ENCODE peak calls at places on chromosome 16, in ten cellular contexts. E, R, N, H, F, U, S, Y, A and D are unnamed samples. For H3K4me1 and H3K36me3, the result is how much of the 10 kb centered on the place peaks cover.

GRCh38 chr16:54062361-54063346 is 223.9 kb downstream of the IRX3 start:
- DNase-seq in N (no peak), H (peak), A (no peak), F (no peak), Y (no peak), R (no peak), E (no peak), S (no peak), U (peak), D (no peak)

GRCh38 chr16:50037791-50038190 is 12.8 kb downstream of the CNEP1R1 start:
- DNase-seq in U (no peak), S (no peak), E (no peak), F (no peak), H (no peak), A (no peak), N (no peak), Y (no peak), R (no peak), D (no peak)

GRCh38 chr16:14682121-14682520 is 12.0 kb downstream of the PLA2G10 start:
- DNase-seq in A (no peak), E (no peak), S (no peak), F (no peak), Y (no peak), U (no peak), N (no peak), H (no peak), R (no peak), D (no peak)

GRCh38 chr16:86214326-86215232 is 295.7 kb upstream of the FOXF1 start:
- DNase-seq in E (no peak), N (no peak), A (no peak), U (no peak), Y (no peak), S (peak), R (peak), F (no peak), H (no peak), D (no peak)

GRCh38 chr16:1105888-1106620 is 10.0 kb upstream of the C1QTNF8 start:
- DNase-seq in U (no peak), N (peak), S (peak), F (peak), A (peak), H (peak), E (peak), R (peak), Y (peak), D (peak)

GRCh38 chr16:12801511-12802042 is 2.1 kb downstream of the CPPED1 start:
- DNase-seq in F (no peak), N (peak), A (peak), U (no peak), Y (peak), H (no peak), R (no peak), E (no peak), S (no peak), D (peak)

GRCh38 chr16:70684146-70685060 is 1.4 kb downstream of the MTSS2 start:
- DNase-seq in U (no peak), R (no peak), H (no peak), E (no peak), Y (no peak), S (peak), N (no peak), A (no peak), F (no peak), D (no peak)

GRCh38 chr16:81888520-81889394 is 109.7 kb downstream of the PLCG2 start:
- DNase-seq in N (no peak), E (no peak), H (no peak), A (peak), U (no peak), S (no peak), F (no peak), R (no peak), Y (no peak), D (no peak)

GRCh38 chr16:4052801-4053662 is 63.2 kb downstream of the ADCY9 start:
- DNase-seq in Y (no peak), F (no peak), U (no peak), R (peak), A (no peak), N (peak), E (no peak), H (no peak), S (peak), D (peak)

GRCh38 chr16:65660390-65660789 is 538.5 kb upstream of the CDH11 start:
- DNase-seq in A (no peak), R (no peak), Y (no peak), H (no peak), N (no peak), U (no peak), E (no peak), F (no peak), S (no peak), D (no peak)

GRCh38 chr16:56787185-56787584 is 57.3 kb downstream of the NUP93 start:
- DNase-seq in R (no peak), N (no peak), Y (no peak), U (no peak), A (no peak), E (no peak), F (no peak), H (peak), S (no peak), D (no peak)
- H3K4me1 ChIP-seq in R (under half), N (under half), Y (under half), U (under half), A (under half), E (under half), F (under half), H (half or more), S (under half), D (under half)

GRCh38 chr16:57822018-57822553 is 19.8 kb upstream of the KIFC3 start:
- DNase-seq in H (no peak), Y (no peak), S (no peak), R (no peak), U (no peak), A (no peak), F (no peak), E (no peak), N (no peak), D (no peak)
- H3K36me3 ChIP-seq in H (under half), Y (under half), S (under half), R (under half), U (under half), A (under half), F (under half), E (under half), N (under half), D (under half)

DNA sequence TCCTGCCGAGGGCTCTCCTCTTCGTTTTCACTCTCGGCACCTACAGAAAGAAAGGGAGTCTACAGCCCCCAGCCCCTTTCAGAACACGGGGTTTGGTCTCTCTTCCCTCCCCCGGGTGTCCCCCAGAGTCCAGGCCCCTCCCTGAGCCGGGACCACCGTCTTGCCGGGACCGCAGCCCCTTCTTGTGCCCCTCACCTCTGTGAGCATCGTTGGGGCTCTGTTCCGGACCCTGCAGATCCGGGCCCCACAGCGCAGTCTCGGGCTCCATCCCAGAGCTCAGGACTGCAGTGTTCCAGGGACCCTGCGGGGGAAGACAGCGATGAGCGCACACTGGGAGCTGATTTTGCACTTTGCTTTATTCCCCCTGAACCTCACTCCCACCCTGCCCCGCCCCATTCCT is 2.8 kb downstream of the ZNF629 start:
- DNase-seq in A (no peak), S (no peak), U (no peak), R (no peak), Y (no peak), F (no peak), H (no peak), N (no peak), E (no peak), D (no peak)
- TF ChIP-seq POLR2AphosphoS5 in A (no peak), S (no peak), U (no peak), R (no peak), Y (no peak), F (no peak), H (no peak), N (no peak), E (no peak), D (no peak)

GRCh38 chr16:57472665-57473060 is 10.2 kb downstream of the POLR2C start:
- DNase-seq in H (peak), N (no peak), S (peak), R (peak), U (no peak), A (no peak), F (peak), Y (no peak), E (no peak), D (no peak)

GRCh38 chr16:57471852-57472664 is 9.6 kb downstream of the POLR2C start:
- DNase-seq in E (no peak), R (peak), A (peak), S (peak), Y (no peak), U (no peak), F (peak), N (no peak), H (peak), D (peak)

GRCh38 chr16:57473176-57473840 is 10.8 kb downstream of the POLR2C start:
- DNase-seq in H (no peak), Y (no peak), S (peak), R (peak), E (no peak), N (no peak), F (no peak), A (no peak), U (no peak), D (no peak)

GRCh38 chr16:57474671-57475661 is 11.3 kb downstream of the DOK4 start:
- DNase-seq in E (no peak), R (peak), U (no peak), F (no peak), S (peak), Y (no peak), A (no peak), H (no peak), N (no peak), D (no peak)

GRCh38 chr16:57473906-57474305 is 11.4 kb downstream of the POLR2C start:
- DNase-seq in S (peak), R (no peak), H (no peak), N (no peak), F (no peak), E (no peak), A (no peak), U (no peak), Y (no peak), D (no peak)
- H3K4me1 ChIP-seq in S (half or more), R (under half), H (half or more), N (under half), F (under half), E (half or more), A (half or more), U (half or more), Y (under half), D (under half)

DNA sequence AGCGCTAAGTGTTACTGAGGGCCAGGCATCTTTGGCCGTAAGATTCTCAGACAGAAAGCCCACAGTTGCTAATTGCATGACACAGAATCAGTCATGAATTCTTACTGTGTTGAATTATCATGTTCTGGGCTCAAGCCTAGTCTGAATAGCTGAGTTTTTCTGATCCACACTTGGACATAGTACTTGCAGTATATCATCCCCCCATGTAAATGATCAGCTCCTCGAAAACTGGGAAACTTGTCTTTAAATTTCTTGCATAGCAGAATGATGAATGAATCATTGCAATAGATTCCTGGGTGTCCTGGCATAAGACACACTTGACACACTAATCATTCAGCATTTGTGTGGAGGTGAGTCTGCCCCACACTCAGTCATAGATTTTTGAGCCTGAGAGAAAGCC is 2.2 kb downstream of the MLYCD start:
- DNase-seq in E (no peak), N (no peak), U (no peak), R (no peak), F (no peak), S (no peak), H (no peak), A (no peak), Y (no peak), D (no peak)
- H3K36me3 ChIP-seq in E (under half), N (under half), U (under half), R (under half), F (under half), S (under half), H (under half), A (under half), Y (under half), D (under half)

GRCh38 chr16:2205967-2206313 is 686 bp downstream of the MLST8 start:
- DNase-seq in S (peak), F (peak), A (no peak), R (no peak), U (no peak), H (no peak), E (no peak), Y (no peak), N (no peak), D (no peak)
- TF ChIP-seq POLR2AphosphoS5 in S (no peak), F (no peak), A (no peak), R (no peak), U (no peak), H (no peak), E (no peak), Y (no peak), N (no peak), D (no peak)

GRCh38 chr16:66752958-66753357 is 1.5 kb upstream of the DYNC1LI2 start:
- DNase-seq in S (no peak), N (no peak), F (no peak), R (no peak), A (no peak), E (no peak), H (no peak), U (no peak), Y (no peak), D (no peak)

GRCh38 chr16:66752379-66752778 is 970 bp upstream of the DYNC1LI2 start:
- DNase-seq in H (no peak), A (no peak), Y (no peak), F (no peak), E (no peak), S (no peak), N (no peak), R (no peak), U (no peak), D (no peak)

GRCh38 chr16:66751135-66751991 is at the start of gene DYNC1LI2:
- DNase-seq in A (peak), N (peak), Y (peak), R (peak), H (peak), U (no peak), E (peak), S (peak), F (peak), D (peak)

GRCh38 chr16:66751992-66752322 is 548 bp upstream of the DYNC1LI2 start:
- DNase-seq in F (no peak), R (no peak), H (no peak), A (no peak), Y (no peak), U (no peak), N (no peak), S (no peak), E (no peak), D (no peak)

DNA sequence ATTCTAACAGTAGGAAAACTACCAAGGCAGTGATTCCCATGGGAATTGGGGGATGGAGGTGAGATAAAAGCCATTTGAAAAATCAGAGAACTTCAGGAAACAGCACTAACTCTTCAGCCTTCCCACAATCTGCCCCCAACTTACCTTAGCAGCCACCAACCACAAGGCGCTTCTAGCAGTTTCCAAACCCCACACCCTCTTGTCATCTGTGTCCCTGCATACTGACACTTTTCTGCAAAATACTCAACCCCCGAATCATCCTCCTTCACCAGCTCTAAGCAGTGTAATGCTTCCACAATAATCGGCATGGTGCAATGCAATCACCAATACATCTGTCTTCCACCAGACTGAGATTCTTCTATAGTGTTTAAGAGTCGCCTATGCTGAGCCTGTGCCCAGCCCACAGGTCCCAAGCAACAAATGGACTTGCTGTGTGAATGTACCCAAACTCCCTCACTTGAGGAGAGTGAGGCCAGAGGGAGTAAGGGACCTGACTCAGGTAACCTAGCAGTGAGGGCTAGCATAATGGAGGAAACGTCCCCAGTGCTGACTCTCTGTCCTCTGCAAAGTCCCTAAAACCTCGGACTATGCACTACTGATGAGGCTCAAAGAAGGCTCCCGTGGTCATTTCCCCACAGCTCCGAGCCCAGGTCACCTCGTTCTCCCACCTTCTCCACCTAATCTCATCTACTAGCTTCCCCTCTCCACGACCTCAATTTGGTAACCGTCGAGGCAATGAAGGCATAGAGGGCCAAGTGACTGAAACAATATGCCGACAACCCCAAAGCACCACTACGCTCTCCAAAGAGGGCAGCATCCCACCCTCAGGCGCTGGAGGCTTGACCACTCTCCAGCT is 902 bp downstream of the DYNC1LI2 start:
- DNase-seq in R (no peak), Y (no peak), N (no peak), A (no peak), E (no peak), S (no peak), U (no peak), F (no peak), H (no peak), D (no peak)
- H3K4me1 ChIP-seq in R (under half), Y (under half), N (under half), A (under half), E (under half), S (half or more), U (under half), F (under half), H (under half), D (under half)

GRCh38 chr16:74888888-74889287 is 96.0 kb downstream of the WDR59 start:
- DNase-seq in U (no peak), A (no peak), R (no peak), S (no peak), H (no peak), E (no peak), N (no peak), Y (no peak), F (no peak), D (no peak)
- H3K36me3 ChIP-seq in U (half or more), A (half or more), R (under half), S (half or more), H (under half), E (half or more), N (under half), Y (half or more), F (half or more), D (under half)

GRCh38 chr16:21301168-21301894 is 23.2 kb upstream of the CRYM start:
- DNase-seq in U (peak), Y (peak), R (peak), N (peak), F (peak), E (peak), S (peak), H (peak), A (peak), D (peak)
- TF ChIP-seq POLR2AphosphoS5 in U (peak), Y (no peak), R (no peak), N (no peak), F (no peak), E (peak), S (peak), H (peak), A (peak), D (peak)

GRCh38 chr16:83310816-83311215 is 497.0 kb upstream of the HSBP1 start:
- DNase-seq in N (no peak), A (no peak), E (no peak), F (no peak), S (no peak), R (no peak), Y (no peak), H (no peak), U (no peak), D (no peak)
- H3K4me1 ChIP-seq in N (under half), A (under half), E (under half), F (under half), S (under half), R (under half), Y (under half), H (under half), U (under half), D (under half)